ENCODE peak calls at places on chromosomes 7 and 10, in six cellular contexts. F, Q, I, N, T and Y are unnamed samples.

GRCh38 chr7:98745722-98746318 is 124.0 kb downstream of the TMEM130 start:
- DNase-seq in Q (peak), N (no peak), T (peak), F (peak), I (peak), Y (peak)

GRCh38 chr10:61899997-61900828 is 1.3 kb upstream of the ARID5B start:
- DNase-seq in F (peak), T (peak), N (peak), I (peak), Q (peak), Y (peak)

GRCh38 chr10:48748573-48748972 is 63.9 kb downstream of the WDFY4 start:
- DNase-seq in N (no peak), I (no peak), Q (no peak), F (peak), T (no peak), Y (peak)

GRCh38 chr10:83941189-83941588 is 198.1 kb upstream of the GHITM start:
- DNase-seq in Q (no peak), N (no peak), I (no peak), T (no peak), F (no peak), Y (no peak)

GRCh38 chr7:105270117-105270516 is 118.6 kb downstream of the SRPK2 start:
- DNase-seq in I (no peak), Q (no peak), T (no peak), N (no peak), F (no peak), Y (no peak)

GRCh38 chr7:128974241-128974934 is 36.7 kb downstream of the IRF5 start:
- DNase-seq in N (no peak), Q (no peak), F (no peak), I (no peak), T (no peak), Y (no peak)

GRCh38 chr10:126478600-126478999 is 90.3 kb upstream of the ADAM12 start:
- DNase-seq in I (no peak), T (no peak), N (no peak), F (no peak), Q (no peak), Y (no peak)

GRCh38 chr10:97532935-97533671 is 34.4 kb downstream of the UBTD1 start:
- DNase-seq in I (no peak), Q (no peak), N (no peak), F (no peak), T (peak), Y (no peak)

GRCh38 chr10:95430231-95430951 is 130.8 kb downstream of the SORBS1 start:
- DNase-seq in T (peak), N (peak), F (no peak), I (no peak), Q (no peak), Y (peak)

GRCh38 chr10:110078317-110078716 is 70.5 kb downstream of the ADD3 start:
- DNase-seq in Q (no peak), F (no peak), T (no peak), N (no peak), I (no peak), Y (no peak)
- H3K4me3 ChIP-seq in Q (no peak), F (no peak), T (no peak), N (no peak), I (no peak), Y (peak)

DNA sequence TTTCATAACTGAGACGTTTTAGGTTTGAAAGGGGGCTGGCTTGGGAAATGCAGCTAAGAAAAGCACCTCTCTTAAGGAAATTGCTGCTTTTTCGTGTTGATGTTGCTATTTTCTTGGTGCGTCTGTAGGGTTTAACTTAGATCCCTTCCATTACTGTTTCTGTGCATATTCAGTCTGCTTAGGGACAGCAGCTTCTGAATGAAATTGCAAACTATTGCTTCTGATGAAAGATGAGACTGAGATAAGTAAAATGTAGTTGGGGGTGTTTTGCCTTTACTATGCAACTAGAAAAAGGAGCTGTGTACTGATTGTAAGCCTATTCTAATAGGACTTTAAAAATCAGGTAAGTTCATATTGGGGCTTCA is 769 bp downstream of the HDAC9 start:
- DNase-seq in Q (no peak), T (no peak), F (no peak), I (no peak), N (no peak), Y (no peak)
- H3K4me3 ChIP-seq in Q (peak), T (peak), F (peak), I (peak), N (no peak), Y (peak)

DNA sequence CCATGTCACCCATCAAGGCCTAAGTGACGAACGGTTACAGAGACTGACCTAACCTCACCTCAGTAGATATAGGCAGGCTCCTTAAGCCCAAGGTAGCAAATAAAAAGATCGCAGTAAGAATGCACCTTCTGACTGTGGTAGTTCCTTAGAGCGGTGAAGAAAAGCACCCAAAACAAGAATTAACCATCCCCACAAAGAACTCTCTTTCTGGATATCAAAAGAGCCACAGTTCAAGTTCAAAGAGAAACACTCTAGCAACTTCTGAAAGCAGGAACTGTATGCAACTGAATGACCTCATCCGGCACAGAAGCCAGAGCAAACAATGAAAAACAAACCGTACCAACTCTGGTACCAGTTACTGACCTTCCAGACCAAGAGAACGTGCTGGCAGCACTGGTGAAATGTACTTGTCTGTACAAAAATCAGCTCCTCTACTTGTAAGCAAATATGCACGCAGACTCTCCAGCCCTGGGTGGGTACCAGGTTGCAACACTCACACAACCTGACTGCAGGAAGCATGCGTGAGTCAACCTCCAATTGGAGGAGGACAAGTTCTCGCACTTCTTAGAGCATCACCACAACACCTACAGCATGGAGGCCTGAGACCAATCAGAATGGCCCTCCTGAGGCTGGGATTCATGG is 202.7 kb downstream of the FAM107B start:
- DNase-seq in N (no peak), F (no peak), Q (no peak), I (no peak), T (peak), Y (peak)
- H3K4me3 ChIP-seq in N (no peak), F (no peak), Q (no peak), I (no peak), T (no peak), Y (no peak)

GRCh38 chr7:157614457-157615020 is 277.7 kb downstream of the DNAJB6 start:
- DNase-seq in I (no peak), Q (no peak), T (no peak), N (peak), F (no peak), Y (no peak)
- H3K4me3 ChIP-seq in I (no peak), Q (no peak), T (no peak), N (no peak), F (no peak), Y (no peak)

GRCh38 chr7:119395024-119395423 is 878.0 kb upstream of the KCND2 start:
- DNase-seq in N (no peak), I (no peak), F (no peak), Q (no peak), T (no peak), Y (no peak)

DNA sequence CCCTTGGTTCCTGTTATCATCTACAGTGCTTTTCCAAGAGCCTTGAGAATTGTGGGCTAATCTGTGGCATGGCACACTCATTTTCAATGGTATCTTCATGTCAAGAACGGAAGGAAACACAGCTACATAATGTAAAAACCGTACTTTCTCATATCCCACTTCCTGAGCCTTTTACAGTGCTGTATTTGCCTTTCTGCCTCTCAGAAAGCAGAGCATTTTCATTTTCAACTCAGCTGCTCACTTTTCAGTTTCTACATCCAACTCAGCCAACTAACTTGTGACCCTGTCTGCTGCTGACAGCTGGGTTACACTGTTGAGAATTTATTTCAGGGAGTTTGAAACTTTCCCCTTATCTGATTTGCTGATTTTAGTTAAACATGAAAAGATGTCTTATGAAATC is 875.8 kb upstream of the KCND2 start:
- DNase-seq in F (no peak), I (no peak), Q (no peak), T (peak), N (no peak), Y (peak)
- H3K4me3 ChIP-seq in F (no peak), I (no peak), Q (no peak), T (no peak), N (no peak), Y (no peak)

DNA sequence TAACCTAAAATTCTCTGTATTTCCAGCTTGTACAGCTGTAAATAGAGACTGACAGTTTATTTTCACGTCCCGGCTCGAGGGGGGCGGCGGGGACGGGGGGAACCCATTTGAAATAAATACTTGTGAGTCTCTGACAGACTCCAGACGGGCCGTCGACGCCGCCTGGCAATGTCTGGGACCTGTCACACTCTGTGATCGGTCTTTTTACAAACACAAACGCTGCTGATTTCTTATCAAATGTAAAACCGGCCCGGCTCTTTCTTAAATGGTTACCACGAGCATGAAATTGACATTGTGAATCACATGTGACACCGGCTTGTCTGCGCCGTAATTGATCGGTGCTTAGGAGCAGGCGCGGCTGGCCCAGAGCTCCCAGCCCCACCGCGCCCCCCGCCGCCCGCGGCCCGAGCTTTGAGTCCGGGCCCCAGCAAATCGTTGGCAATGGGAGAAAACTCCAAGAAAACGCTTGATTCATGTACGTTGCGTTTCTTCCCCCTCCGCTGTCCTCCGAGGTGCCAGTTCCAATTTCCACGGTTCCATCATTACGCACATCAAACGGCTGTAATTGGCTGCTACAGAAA is 57.1 kb downstream of the UNCX start:
- DNase-seq in N (no peak), I (no peak), T (no peak), F (no peak), Q (no peak), Y (no peak)
- H3K4me3 ChIP-seq in N (peak), I (peak), T (no peak), F (no peak), Q (peak), Y (no peak)